ENCODE peak calls at places on chromosomes 4 and X, in five cellular contexts. One of them, this sample, is unnamed.

GRCh38 chr4:83686166-83686565 is 150.3 kb downstream of the GPAT3 start:
- DNase-seq in heart right ventricle: no peak
- DNase-seq in ovary: no peak
- DNase-seq in BE2C: no peak
- DNase-seq in right cardiac atrium: no peak
- DNase-seq in this sample: peak; percentile 55

GRCh38 chrX:3697701-3698279 is 15.7 kb downstream of the PRKX start:
- DNase-seq in heart right ventricle: peak; percentile 25
- DNase-seq in ovary: no peak
- DNase-seq in BE2C: no peak
- DNase-seq in right cardiac atrium: peak; percentile 62
- DNase-seq in this sample: peak; percentile 69

GRCh38 chr4:37762294-37763163 is 64.0 kb upstream of the PGM2 start:
- DNase-seq in heart right ventricle: no peak
- DNase-seq in ovary: no peak
- DNase-seq in BE2C: peak; percentile 16
- DNase-seq in right cardiac atrium: no peak
- DNase-seq in this sample: peak; percentile 99

GRCh38 chr4:182578402-182578801 is 335.2 kb downstream of the TENM3 start:
- DNase-seq in heart right ventricle: no peak
- DNase-seq in ovary: no peak
- DNase-seq in BE2C: no peak
- DNase-seq in right cardiac atrium: no peak
- DNase-seq in this sample: peak; percentile 90

GRCh38 chr4:3477750-3478430 is 14.8 kb downstream of the DOK7 start:
- DNase-seq in heart right ventricle: no peak
- DNase-seq in ovary: no peak
- DNase-seq in BE2C: no peak
- DNase-seq in right cardiac atrium: peak; percentile 30
- DNase-seq in this sample: no peak

GRCh38 chr4:124641715-124642380 is 70.7 kb downstream of the ANKRD50 start:
- DNase-seq in heart right ventricle: peak; percentile 9
- DNase-seq in ovary: no peak
- DNase-seq in BE2C: no peak
- DNase-seq in right cardiac atrium: peak; percentile 13
- DNase-seq in this sample: peak; percentile 98

GRCh38 chrX:107849747-107850478 is 24.2 kb downstream of the MID2 start:
- DNase-seq in heart right ventricle: no peak
- DNase-seq in ovary: no peak
- DNase-seq in BE2C: no peak
- DNase-seq in right cardiac atrium: no peak
- DNase-seq in this sample: peak; percentile 6

GRCh38 chrX:87736576-87736975 is 219.0 kb downstream of the KLHL4 start:
- DNase-seq in heart right ventricle: no peak
- DNase-seq in ovary: no peak
- DNase-seq in BE2C: no peak
- DNase-seq in right cardiac atrium: no peak
- DNase-seq in this sample: no peak

GRCh38 chr4:182809417-182810102 is 107.6 kb downstream of the DCTD start:
- DNase-seq in heart right ventricle: no peak
- DNase-seq in ovary: no peak
- DNase-seq in BE2C: no peak
- DNase-seq in right cardiac atrium: no peak
- DNase-seq in this sample: no peak

GRCh38 chr4:168551945-168552695 is 55.3 kb downstream of the PALLD start:
- DNase-seq in heart right ventricle: no peak
- DNase-seq in ovary: no peak
- DNase-seq in BE2C: no peak
- DNase-seq in right cardiac atrium: no peak
- DNase-seq in this sample: no peak

GRCh38 chrX:134999469-134999868 is 8.7 kb downstream of the SMIM10 start:
- DNase-seq in heart right ventricle: no peak
- DNase-seq in ovary: no peak
- DNase-seq in BE2C: no peak
- DNase-seq in right cardiac atrium: no peak
- DNase-seq in this sample: peak; percentile 57

GRCh38 chrX:20567108-20567507 is 300.4 kb upstream of the RPS6KA3 start:
- DNase-seq in heart right ventricle: no peak
- DNase-seq in ovary: no peak
- DNase-seq in BE2C: no peak
- DNase-seq in right cardiac atrium: no peak
- DNase-seq in this sample: no peak

GRCh38 chr4:150582881-150583286 is 933 bp downstream of the MAB21L2 start:
- DNase-seq in heart right ventricle: no peak
- DNase-seq in ovary: no peak
- DNase-seq in BE2C: peak; percentile 38
- DNase-seq in right cardiac atrium: peak; percentile 40
- DNase-seq in this sample: no peak

GRCh38 chr4:142126890-142127497 is 490.6 kb downstream of the IL15 start:
- DNase-seq in heart right ventricle: peak; percentile 70
- DNase-seq in ovary: peak; percentile 17
- DNase-seq in BE2C: peak; percentile 70
- DNase-seq in right cardiac atrium: peak; percentile 30
- DNase-seq in this sample: peak; percentile 67

GRCh38 chr4:54660145-54660535 is 2.4 kb downstream of the KIT start:
- DNase-seq in heart right ventricle: no peak
- DNase-seq in ovary: no peak
- DNase-seq in BE2C: no peak
- DNase-seq in right cardiac atrium: no peak
- DNase-seq in this sample: peak; percentile 32

GRCh38 chrX:69083361-69083760 is 81.9 kb downstream of the PJA1 start:
- DNase-seq in heart right ventricle: no peak
- DNase-seq in ovary: no peak
- DNase-seq in BE2C: no peak
- DNase-seq in right cardiac atrium: no peak
- DNase-seq in this sample: no peak

GRCh38 chrX:69082753-69083150 is 82.5 kb downstream of the PJA1 start:
- DNase-seq in heart right ventricle: no peak
- DNase-seq in ovary: peak; percentile 53
- DNase-seq in BE2C: no peak
- DNase-seq in right cardiac atrium: no peak
- DNase-seq in this sample: no peak

GRCh38 chrX:69083785-69084184 is 81.5 kb downstream of the PJA1 start:
- DNase-seq in heart right ventricle: no peak
- DNase-seq in ovary: no peak
- DNase-seq in BE2C: no peak
- DNase-seq in right cardiac atrium: no peak
- DNase-seq in this sample: no peak

GRCh38 chrX:69085826-69086225 is 79.4 kb downstream of the PJA1 start:
- DNase-seq in heart right ventricle: no peak
- DNase-seq in ovary: no peak
- DNase-seq in BE2C: no peak
- DNase-seq in right cardiac atrium: no peak
- DNase-seq in this sample: no peak

DNA sequence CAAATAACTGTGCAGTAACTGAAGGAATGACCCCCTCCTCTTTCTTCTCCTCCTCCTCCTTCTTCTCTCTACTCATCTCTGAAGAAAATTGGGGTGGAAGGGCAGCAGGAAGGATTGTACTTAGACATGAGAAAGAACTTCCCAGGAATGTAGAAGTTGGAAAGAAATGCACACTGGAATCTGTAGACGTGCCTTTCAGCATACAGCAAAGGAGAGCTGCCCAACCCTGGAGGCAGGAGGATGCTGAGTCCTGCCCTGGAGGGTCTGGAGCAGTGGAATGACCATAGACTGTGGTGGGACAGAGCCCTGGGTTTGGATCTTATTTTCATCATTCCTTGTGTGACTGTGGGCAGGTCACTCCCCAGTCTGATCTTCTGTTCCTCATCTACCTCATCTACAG is 80.1 kb downstream of the PJA1 start:
- DNase-seq in heart right ventricle: no peak
- DNase-seq in ovary: no peak
- DNase-seq in BE2C: no peak
- DNase-seq in right cardiac atrium: no peak
- DNase-seq in this sample: no peak
- H3K27me3 ChIP-seq in heart right ventricle: peaks cover 32% of the 10 kb centered on the region
- H3K27me3 ChIP-seq in ovary: no peaks in the 10 kb centered on the region
- H3K27me3 ChIP-seq in BE2C: no peaks in the 10 kb centered on the region
- H3K27me3 ChIP-seq in right cardiac atrium: no peaks in the 10 kb centered on the region
- H3K27me3 ChIP-seq in this sample: no peaks in the 10 kb centered on the region

GRCh38 chrX:131187234-131187633 is 101.9 kb downstream of the IGSF1 start:
- DNase-seq in heart right ventricle: no peak
- DNase-seq in ovary: no peak
- DNase-seq in BE2C: no peak
- DNase-seq in right cardiac atrium: no peak
- DNase-seq in this sample: no peak
- H3K27me3 ChIP-seq in heart right ventricle: peaks cover 24% of the 10 kb centered on the region
- H3K27me3 ChIP-seq in ovary: no peaks in the 10 kb centered on the region
- H3K27me3 ChIP-seq in BE2C: no peaks in the 10 kb centered on the region
- H3K27me3 ChIP-seq in right cardiac atrium: no peaks in the 10 kb centered on the region
- H3K27me3 ChIP-seq in this sample: no peaks in the 10 kb centered on the region

GRCh38 chrX:69388526-69388925 is 115.6 kb upstream of the NALF2 start:
- DNase-seq in heart right ventricle: no peak
- DNase-seq in ovary: no peak
- DNase-seq in BE2C: no peak
- DNase-seq in right cardiac atrium: no peak
- DNase-seq in this sample: no peak

GRCh38 chrX:69387559-69388487 is 116.3 kb upstream of the NALF2 start:
- DNase-seq in heart right ventricle: peak; percentile 32
- DNase-seq in ovary: peak; percentile 31
- DNase-seq in BE2C: peak; percentile 73
- DNase-seq in right cardiac atrium: peak; percentile 71
- DNase-seq in this sample: peak; percentile 15

GRCh38 chrX:69389221-69389620 is 114.9 kb upstream of the NALF2 start:
- DNase-seq in heart right ventricle: no peak
- DNase-seq in ovary: no peak
- DNase-seq in BE2C: no peak
- DNase-seq in right cardiac atrium: no peak
- DNase-seq in this sample: no peak

DNA sequence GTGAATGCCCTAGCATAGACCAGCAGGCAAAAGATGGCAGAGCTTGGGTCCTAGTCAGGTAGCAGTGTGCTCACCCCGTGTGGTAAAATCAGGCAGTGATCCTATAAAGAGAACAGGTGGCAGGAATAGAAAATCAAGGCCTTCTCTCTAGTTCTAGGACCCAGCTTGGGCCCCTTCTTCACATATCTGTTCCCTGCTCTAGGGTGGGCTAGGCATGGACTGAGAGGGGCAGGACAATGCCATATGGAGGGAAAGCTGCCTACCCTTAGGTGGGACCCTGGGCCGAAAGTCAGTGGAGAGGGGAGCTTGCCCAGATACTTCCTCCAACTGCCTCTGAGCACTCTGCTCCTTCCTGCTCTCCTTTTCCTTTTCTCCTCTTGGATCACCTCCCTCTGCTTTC is 117.4 kb upstream of the NALF2 start:
- DNase-seq in heart right ventricle: no peak
- DNase-seq in ovary: no peak
- DNase-seq in BE2C: no peak
- DNase-seq in right cardiac atrium: no peak
- DNase-seq in this sample: no peak
- H3K27me3 ChIP-seq in heart right ventricle: peaks cover 67% of the 10 kb centered on the region
- H3K27me3 ChIP-seq in ovary: no peaks in the 10 kb centered on the region
- H3K27me3 ChIP-seq in BE2C: no peaks in the 10 kb centered on the region
- H3K27me3 ChIP-seq in right cardiac atrium: no peaks in the 10 kb centered on the region
- H3K27me3 ChIP-seq in this sample: no peaks in the 10 kb centered on the region

DNA sequence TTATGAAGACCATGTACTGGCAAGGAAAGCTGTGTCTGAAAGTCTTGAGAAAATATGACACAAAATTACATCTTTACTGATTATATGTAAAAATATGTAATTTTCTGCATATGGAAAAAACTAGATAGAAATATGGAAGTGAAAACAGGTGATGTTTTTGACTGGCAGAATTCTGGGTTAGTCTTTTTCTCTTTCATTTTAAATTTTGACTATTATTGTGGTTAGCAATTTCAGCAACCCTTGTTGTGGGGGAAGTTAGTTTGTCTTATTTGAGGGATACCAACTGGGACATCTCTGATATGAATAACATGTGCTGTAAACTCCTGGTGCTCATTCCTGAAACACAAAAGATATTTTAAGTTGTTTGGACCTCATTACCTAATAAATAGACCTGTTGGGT is 49.9 kb upstream of the CPEB2 start:
- DNase-seq in heart right ventricle: no peak
- DNase-seq in ovary: no peak
- DNase-seq in BE2C: no peak
- DNase-seq in right cardiac atrium: no peak
- DNase-seq in this sample: no peak
- H3K27me3 ChIP-seq in heart right ventricle: no peaks in the 10 kb centered on the region
- H3K27me3 ChIP-seq in ovary: no peaks in the 10 kb centered on the region
- H3K27me3 ChIP-seq in BE2C: no peaks in the 10 kb centered on the region
- H3K27me3 ChIP-seq in right cardiac atrium: no peaks in the 10 kb centered on the region
- H3K27me3 ChIP-seq in this sample: no peaks in the 10 kb centered on the region

This sample was measured in bronchial epithelial cell.